ENCODE peak calls at places on chromosomes 4 and X, in five cellular contexts. V is kidney glomerular epithelial cell, T is cardiac fibroblast, F is mesothelial cell of epicardium, M is lung. P is an unnamed sample.
A peak's percentile ranks its signal among the peaks of the same experiment; 100 is the strongest.

GRCh38 chr4:173039617-173040176 is 128.9 kb upstream of the GALNT7 start:
- DNase-seq in F (no peak), T (no peak), V (no peak), M (no peak), P (no peak)

GRCh38 chrX:152915541-152916241 is 17.8 kb downstream of the ZNF185 start:
- DNase-seq in V (peak; percentile 4), M (no peak), F (no peak), T (peak; percentile 38), P (peak; percentile 80)

GRCh38 chr4:836003-836511 is 10.1 kb upstream of the CPLX1 start:
- DNase-seq in M (no peak), T (no peak), V (no peak), F (no peak), P (no peak)

GRCh38 chrX:154738013-154738738 is 12.7 kb downstream of the GAB3 start:
- DNase-seq in V (no peak), F (no peak), M (no peak), T (peak; percentile 84), P (peak; percentile 29)

GRCh38 chr4:184448828-184449227 is 25.5 kb downstream of the IRF2 start:
- DNase-seq in F (no peak), V (peak; percentile 71), M (peak; percentile 53), T (peak; percentile 81), P (peak; percentile 88)

GRCh38 chr4:6217716-6218381 is 17.5 kb upstream of the JAKMIP1 start:
- DNase-seq in T (no peak), M (no peak), V (no peak), F (no peak), P (no peak)

GRCh38 chr4:185134176-185134869 is 8.7 kb upstream of the SLC25A4 start:
- DNase-seq in V (peak; percentile 56), M (no peak), F (no peak), T (peak; percentile 72), P (peak; percentile 69)

GRCh38 chr4:175946472-175947116 is 119.0 kb upstream of the WDR17 start:
- DNase-seq in T (peak; percentile 55), F (no peak), V (no peak), M (no peak), P (no peak)

GRCh38 chrX:63551856-63552255 is 200.7 kb upstream of the SPIN4 start:
- DNase-seq in T (no peak), F (no peak), V (no peak), M (no peak), P (no peak)

GRCh38 chrX:139194571-139195280 is 335.8 kb upstream of the F9 start:
- DNase-seq in V (peak; percentile 15), T (no peak), M (peak; percentile 38), F (peak; percentile 18), P (no peak)

GRCh38 chrX:103586314-103586646 is 965 bp downstream of the TCEAL4 start:
- DNase-seq in V (no peak), M (no peak), F (no peak), T (peak; percentile 42), P (no peak)

GRCh38 chr4:181646864-181647263 is 596.3 kb upstream of the TENM3 start:
- DNase-seq in V (no peak), F (no peak), M (no peak), T (peak; percentile 44), P (no peak)

GRCh38 chr4:125315571-125316390 is 1.0 kb downstream of the FAT4 start:
- DNase-seq in T (peak; percentile 65), F (peak; percentile 44), M (peak; percentile 41), V (peak; percentile 31), P (peak; percentile 43)

GRCh38 chrX:84216406-84216805 is 28.4 kb upstream of the RPS6KA6 start:
- DNase-seq in F (no peak), T (no peak), V (no peak), M (no peak), P (no peak)

GRCh38 chrX:130114141-130114561 is 3.9 kb upstream of the ELF4 start:
- DNase-seq in M (no peak), T (no peak), V (no peak), F (no peak), P (no peak)

GRCh38 chr4:3704669-3705068 is 61.5 kb upstream of the ADRA2C start:
- DNase-seq in F (no peak), M (no peak), T (no peak), V (no peak), P (no peak)

GRCh38 chr4:136864580-136865185 is 667.6 kb downstream of the PCDH18 start:
- DNase-seq in T (peak; percentile 89), V (peak; percentile 80), M (no peak), F (no peak), P (peak; percentile 14)

GRCh38 chr4:54254116-54254914 is 25.2 kb downstream of the PDGFRA start:
- DNase-seq in F (no peak), V (no peak), T (no peak), M (no peak), P (no peak)

GRCh38 chr4:29375716-29376115 is 1344.5 kb upstream of the PCDH7 start:
- DNase-seq in M (no peak), T (no peak), V (no peak), F (no peak), P (no peak)

GRCh38 chr4:145935253-145936141 is 3.1 kb downstream of the ZNF827 start:
- DNase-seq in V (no peak), M (no peak), F (no peak), T (peak; percentile 51), P (no peak)

GRCh38 chr4:66017671-66018070 is 347.4 kb upstream of the EPHA5 start:
- DNase-seq in M (no peak), F (no peak), T (no peak), V (no peak), P (no peak)

GRCh38 chr4:71366776-71367175 is 28.0 kb downstream of the SLC4A4 start:
- DNase-seq in M (no peak), F (no peak), V (no peak), T (no peak), P (no peak)

P was measured in hepatic stellate cell.